ENCODE peak calls at places on chromosomes 12 and 14, in seven cellular contexts. I is choroid plexus epithelial cell, Y is MM.1S, C is astrocyte of the cerebellum, Q is prostate gland, O is hepatocyte, S is mammary epithelial cell. B is an unnamed sample.

GRCh38 chr12:6532051-6532926 is 2.0 kb upstream of the GAPDH start:
- DNase-seq in I (peak), Y (peak), C (peak), Q (no peak), O (peak), S (peak), B (peak)

GRCh38 chr12:124321556-124322270 is 26.8 kb downstream of the RFLNA start:
- DNase-seq in I (no peak), Y (no peak), C (no peak), Q (no peak), O (no peak), S (peak), B (peak)

GRCh38 chr12:12901158-12901791 is 9.9 kb downstream of the GPRC5A start:
- DNase-seq in I (peak), Y (no peak), C (no peak), Q (no peak), O (peak), S (peak), B (peak)

GRCh38 chr14:85248881-85249635 is 280.9 kb upstream of the FLRT2 start:
- DNase-seq in I (peak), Y (no peak), C (no peak), Q (no peak), O (peak), S (peak), B (peak)

GRCh38 chr12:18467636-18468520 is 206.6 kb downstream of the PIK3C2G start:
- DNase-seq in I (no peak), Y (peak), C (no peak), Q (no peak), O (no peak), S (peak), B (peak)

GRCh38 chr14:96811265-96811664 is 14.1 kb downstream of the VRK1 start:
- DNase-seq in I (peak), Y (no peak), C (no peak), Q (no peak), O (no peak), S (peak), B (peak)

GRCh38 chr12:103301642-103302620 is 193.8 kb downstream of the C12orf42 start:
- DNase-seq in I (no peak), Y (no peak), C (no peak), Q (no peak), O (peak), S (no peak), B (no peak)

GRCh38 chr14:100222219-100223093 is 16.5 kb upstream of the YY1 start:
- DNase-seq in I (peak), Y (no peak), C (no peak), Q (no peak), O (no peak), S (no peak), B (no peak)

GRCh38 chr12:91074068-91074819 is 16.4 kb upstream of the KERA start:
- DNase-seq in I (peak), Y (no peak), C (no peak), Q (no peak), O (no peak), S (no peak), B (peak)

GRCh38 chr14:92473261-92473946 is 40.2 kb upstream of the RIN3 start:
- DNase-seq in I (peak), Y (no peak), C (peak), Q (no peak), O (no peak), S (no peak), B (peak)

GRCh38 chr14:105888784-105889665 is 362.6 kb downstream of the TMEM121 start:
- DNase-seq in I (no peak), Y (no peak), C (no peak), Q (no peak), O (no peak), S (no peak), B (no peak)

DNA sequence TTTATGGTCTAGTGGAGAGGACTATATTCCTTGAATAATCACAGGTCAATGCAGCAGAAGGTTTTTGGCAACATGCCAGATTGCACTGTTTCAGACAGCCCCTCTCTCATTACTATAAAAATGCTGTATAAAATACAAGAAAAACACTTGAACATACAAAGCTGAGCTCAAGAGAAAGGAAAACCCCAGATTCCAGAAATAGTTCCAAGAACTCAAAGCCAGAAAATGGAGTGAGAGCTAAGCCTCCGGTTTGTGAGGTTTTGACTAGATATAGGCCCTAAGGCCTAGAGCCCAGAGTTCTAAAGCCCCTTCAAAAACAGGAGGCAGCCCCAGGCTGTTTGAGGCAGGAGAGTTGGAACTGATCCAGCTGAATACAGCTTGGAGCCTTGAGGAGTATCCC is 29.3 kb upstream of the ACTN1 start:
- DNase-seq in I (peak), Y (no peak), C (peak), Q (no peak), O (peak), S (no peak), B (peak)
- H3K4me3 ChIP-seq in I (no peak), Y (no peak), C (no peak), Q (no peak), O (no peak), S (no peak), B (no peak)

GRCh38 chr12:116577149-116577548 is 18.0 kb downstream of the MAP1LC3B2 start:
- DNase-seq in I (no peak), Y (no peak), C (no peak), Q (no peak), O (no peak), S (no peak), B (no peak)
- TF ChIP-seq CTCF in I (no peak), Y (no peak), C (no peak), Q (no peak), O (no peak), S (no peak), B (no peak)

GRCh38 chr12:118371354-118372282 is 1.1 kb downstream of the TAOK3 start:
- DNase-seq in I (no peak), Y (no peak), C (no peak), Q (peak), O (peak), S (peak), B (peak)

GRCh38 chr12:118372541-118373495 is at the start of gene TAOK3:
- DNase-seq in I (peak), Y (peak), C (peak), Q (peak), O (peak), S (peak), B (peak)

GRCh38 chr12:118374126-118374725 is 1.5 kb upstream of the TAOK3 start:
- DNase-seq in I (no peak), Y (no peak), C (no peak), Q (no peak), O (no peak), S (no peak), B (no peak)

GRCh38 chr12:118373628-118374027 is 921 bp upstream of the TAOK3 start:
- DNase-seq in I (no peak), Y (no peak), C (no peak), Q (no peak), O (no peak), S (no peak), B (no peak)

DNA sequence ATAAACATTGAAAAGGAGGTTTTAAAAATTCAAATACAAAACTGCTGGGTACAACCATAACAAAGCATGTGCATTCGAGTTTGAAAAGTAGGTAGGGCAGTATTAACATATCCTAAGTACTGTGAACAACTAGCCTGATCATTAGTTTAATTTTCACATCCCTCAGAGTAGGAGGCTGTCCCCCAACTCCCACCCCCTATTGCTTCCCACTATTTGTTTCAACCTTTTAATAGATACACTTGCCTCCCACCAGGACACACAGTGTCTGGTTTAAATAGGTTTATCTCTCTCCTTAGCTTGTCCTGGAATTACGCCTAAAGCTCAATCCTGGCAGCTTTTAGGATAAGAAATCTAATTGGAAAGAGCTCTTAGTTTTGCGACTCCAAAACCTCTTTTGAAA is 2.1 kb downstream of the TAOK3 start:
- DNase-seq in I (no peak), Y (no peak), C (no peak), Q (no peak), O (no peak), S (no peak), B (no peak)
- H3K4me3 ChIP-seq in I (peak), Y (no peak), C (peak), Q (peak), O (peak), S (peak), B (peak)

GRCh38 chr12:106455100-106455499 is 97.6 kb downstream of the POLR3B start:
- DNase-seq in I (no peak), Y (peak), C (no peak), Q (no peak), O (no peak), S (no peak), B (no peak)
- TF ChIP-seq CTCF in I (no peak), Y (no peak), C (no peak), Q (no peak), O (no peak), S (no peak), B (no peak)

GRCh38 chr12:112466011-112466422 is 47.3 kb downstream of the PTPN11 start:
- DNase-seq in I (no peak), Y (no peak), C (no peak), Q (no peak), O (no peak), S (no peak), B (no peak)
- H3K4me3 ChIP-seq in I (no peak), Y (no peak), C (no peak), Q (no peak), O (no peak), S (no peak), B (no peak)

GRCh38 chr12:55818140-55818728 is 393 bp downstream of the ORMDL2 start:
- DNase-seq in I (no peak), Y (no peak), C (no peak), Q (no peak), O (no peak), S (no peak), B (no peak)
- TF ChIP-seq CTCF in I (no peak), Y (no peak), C (no peak), Q (no peak), O (no peak), S (no peak), B (no peak)

GRCh38 chr12:57380300-57380699 is 50.5 kb downstream of the R3HDM2 start:
- DNase-seq in I (no peak), Y (peak), C (no peak), Q (no peak), O (no peak), S (no peak), B (no peak)
- H3K4me3 ChIP-seq in I (no peak), Y (peak), C (no peak), Q (no peak), O (no peak), S (no peak), B (no peak)

DNA sequence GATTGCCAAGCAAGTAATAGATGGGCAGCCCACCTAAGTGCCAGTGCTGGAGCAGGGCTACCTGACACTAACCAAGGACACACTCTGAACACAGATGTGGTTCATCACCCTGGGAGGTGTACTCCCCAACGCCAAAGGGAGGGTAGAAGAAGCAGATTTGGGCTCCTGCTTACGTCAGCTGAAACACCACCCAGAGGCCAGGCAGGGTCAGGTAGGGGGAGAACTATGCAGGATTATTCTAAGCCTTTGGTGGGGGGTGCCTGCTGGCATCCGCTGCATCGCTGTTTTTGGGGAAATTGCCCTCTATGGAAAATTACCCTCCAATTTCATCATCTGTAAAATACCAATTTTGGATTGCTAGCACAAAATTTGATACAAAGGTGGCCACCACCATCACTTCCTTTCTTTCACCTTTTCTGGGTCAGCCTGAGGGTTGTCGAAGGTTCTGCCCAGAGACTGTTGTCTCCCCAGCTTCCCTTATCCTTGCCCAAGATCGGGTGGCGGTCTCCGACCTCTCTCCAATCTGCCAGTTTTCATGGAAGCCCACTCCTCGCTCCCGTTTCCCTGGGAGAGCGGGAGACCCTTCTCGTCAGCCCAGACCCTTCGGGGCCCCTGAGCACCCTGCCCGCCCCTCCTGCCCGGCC is 535 bp downstream of the BIN2 start:
- DNase-seq in I (no peak), Y (peak), C (no peak), Q (no peak), O (no peak), S (no peak), B (no peak)
- TF ChIP-seq CTCF in I (no peak), Y (peak), C (no peak), Q (no peak), O (no peak), S (no peak), B (no peak)

GRCh38 chr14:90741682-90741946 is 74.6 kb downstream of the TTC7B start:
- DNase-seq in I (no peak), Y (no peak), C (no peak), Q (no peak), O (no peak), S (no peak), B (no peak)

GRCh38 chr14:90742252-90742651 is 74.0 kb downstream of the TTC7B start:
- DNase-seq in I (no peak), Y (no peak), C (no peak), Q (no peak), O (no peak), S (no peak), B (no peak)

GRCh38 chr14:90740946-90741681 is 75.1 kb downstream of the TTC7B start:
- DNase-seq in I (no peak), Y (no peak), C (no peak), Q (no peak), O (no peak), S (no peak), B (no peak)

GRCh38 chr14:90743826-90744225 is 72.4 kb downstream of the TTC7B start:
- DNase-seq in I (no peak), Y (no peak), C (no peak), Q (peak), O (no peak), S (no peak), B (no peak)

DNA sequence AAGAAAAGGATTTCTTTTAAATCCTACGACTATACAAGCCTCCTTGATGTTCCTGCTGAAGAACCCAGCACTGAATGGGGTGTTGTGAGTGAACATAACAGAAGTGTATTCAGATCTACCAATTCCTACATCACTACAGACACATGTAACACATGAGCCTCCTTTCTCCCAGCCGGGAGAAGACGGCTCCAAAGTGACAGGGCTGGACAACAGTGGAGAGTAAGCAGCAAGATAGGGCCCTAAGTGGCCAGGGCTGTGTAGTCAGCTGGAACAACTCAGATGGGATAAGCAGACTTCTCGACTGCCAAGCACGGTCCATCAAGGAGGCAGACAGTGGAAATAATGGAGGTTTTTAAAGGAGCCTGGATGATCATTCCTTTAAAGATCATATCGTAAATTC is 73.5 kb downstream of the TTC7B start:
- DNase-seq in I (no peak), Y (no peak), C (no peak), Q (peak), O (no peak), S (no peak), B (no peak)
- H3K4me3 ChIP-seq in I (no peak), Y (no peak), C (no peak), Q (no peak), O (no peak), S (no peak), B (no peak)